ENCODE peak calls at places on chromosome 19, in nine cellular contexts. B is fibroblast of the aortic adventitia, O is fibroblast of pulmonary artery, M is osteocyte, X is sigmoid colon, D is Calu3, Q is neural crest cell, F is AG09319, P is suprapubic skin. N is an unnamed sample.

GRCh38 chr19:2867025-2867991 is at the start of gene ZNF556:
- DNase-seq in X (no peak), F (no peak), M (no peak), P (no peak), Q (no peak), B (no peak), D (no peak), O (no peak), N (peak)

GRCh38 chr19:44156475-44156874 is 8.4 kb upstream of the ZNF226 start:
- DNase-seq in Q (no peak), P (no peak), M (no peak), F (no peak), O (no peak), X (no peak), D (no peak), B (no peak), N (no peak)

GRCh38 chr19:35911790-35912189 is 3.7 kb upstream of the TYROBP start:
- DNase-seq in M (no peak), F (no peak), B (no peak), X (no peak), P (no peak), O (no peak), D (peak), Q (no peak), N (peak)

GRCh38 chr19:46213156-46213555 is 16.4 kb upstream of the IGFL1 start:
- DNase-seq in P (no peak), F (no peak), X (no peak), M (no peak), D (no peak), B (no peak), Q (no peak), O (no peak), N (no peak)

GRCh38 chr19:48654299-48655059 is 8.5 kb upstream of the CA11 start:
- DNase-seq in M (no peak), B (no peak), O (no peak), P (no peak), F (no peak), D (no peak), X (no peak), Q (no peak), N (no peak)

GRCh38 chr19:29745253-29745652 is 30.2 kb upstream of the C19orf12 start:
- DNase-seq in O (no peak), P (no peak), B (no peak), F (no peak), D (peak), M (no peak), X (no peak), Q (no peak), N (no peak)

GRCh38 chr19:58022283-58022660 is 11.6 kb upstream of the ZSCAN1 start:
- DNase-seq in P (no peak), M (no peak), X (no peak), O (no peak), D (no peak), F (no peak), B (no peak), Q (no peak), N (no peak)

GRCh38 chr19:31897292-31897691 is 448.1 kb upstream of the ZNF507 start:
- DNase-seq in M (no peak), B (no peak), O (no peak), F (no peak), D (no peak), Q (no peak), P (no peak), X (no peak), N (no peak)

DNA sequence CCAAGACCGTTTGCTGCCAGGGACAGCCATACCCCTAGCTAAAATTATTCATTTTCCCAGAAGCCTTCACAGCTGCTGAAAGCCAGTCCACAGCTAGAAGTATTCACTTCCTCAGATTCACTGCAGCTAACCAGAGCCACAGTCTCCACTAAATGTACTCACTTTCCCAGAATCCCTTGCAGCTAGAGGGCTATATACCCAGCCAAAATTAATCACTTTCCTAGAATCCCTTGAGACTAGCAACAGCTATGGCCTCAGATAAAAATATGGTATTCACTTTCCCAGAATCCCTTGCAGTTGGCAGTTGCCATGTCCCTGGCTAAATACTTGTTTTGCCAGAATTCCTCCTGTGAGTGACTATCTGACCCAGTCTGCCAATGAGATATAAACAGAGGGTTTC is 13.8 kb upstream of the MEIS3 start:
- DNase-seq in O (no peak), Q (no peak), X (no peak), M (no peak), F (no peak), D (no peak), B (peak), P (no peak), N (no peak)
- TF ChIP-seq CTCF in O (no peak), Q (no peak), X (no peak), M (no peak), F (no peak), D (no peak), B (no peak), P (no peak), N (no peak)

GRCh38 chr19:45160870-45161714 is at the start of gene NKPD1:
- DNase-seq in O (no peak), D (peak), X (no peak), B (no peak), Q (no peak), F (no peak), M (no peak), P (no peak), N (peak)

GRCh38 chr19:45163156-45163555 is 2.4 kb upstream of the NKPD1 start:
- DNase-seq in B (no peak), D (no peak), Q (no peak), X (no peak), P (no peak), O (no peak), F (no peak), M (no peak), N (no peak)

GRCh38 chr19:45163751-45164150 is 3.0 kb upstream of the NKPD1 start:
- DNase-seq in Q (no peak), M (no peak), X (no peak), O (no peak), P (no peak), F (no peak), D (no peak), B (no peak), N (no peak)

GRCh38 chr19:45162464-45163143 is 1.8 kb upstream of the NKPD1 start:
- DNase-seq in Q (no peak), F (no peak), B (no peak), O (no peak), M (no peak), D (no peak), X (no peak), P (no peak), N (peak)

GRCh38 chr19:45161715-45162463 is 1.1 kb upstream of the NKPD1 start:
- DNase-seq in F (no peak), M (no peak), B (peak), O (peak), P (no peak), Q (peak), X (no peak), D (peak), N (no peak)
- TF ChIP-seq CTCF in F (peak), M (peak), B (peak), O (peak), P (no peak), Q (peak), X (no peak), D (peak), N (peak)

DNA sequence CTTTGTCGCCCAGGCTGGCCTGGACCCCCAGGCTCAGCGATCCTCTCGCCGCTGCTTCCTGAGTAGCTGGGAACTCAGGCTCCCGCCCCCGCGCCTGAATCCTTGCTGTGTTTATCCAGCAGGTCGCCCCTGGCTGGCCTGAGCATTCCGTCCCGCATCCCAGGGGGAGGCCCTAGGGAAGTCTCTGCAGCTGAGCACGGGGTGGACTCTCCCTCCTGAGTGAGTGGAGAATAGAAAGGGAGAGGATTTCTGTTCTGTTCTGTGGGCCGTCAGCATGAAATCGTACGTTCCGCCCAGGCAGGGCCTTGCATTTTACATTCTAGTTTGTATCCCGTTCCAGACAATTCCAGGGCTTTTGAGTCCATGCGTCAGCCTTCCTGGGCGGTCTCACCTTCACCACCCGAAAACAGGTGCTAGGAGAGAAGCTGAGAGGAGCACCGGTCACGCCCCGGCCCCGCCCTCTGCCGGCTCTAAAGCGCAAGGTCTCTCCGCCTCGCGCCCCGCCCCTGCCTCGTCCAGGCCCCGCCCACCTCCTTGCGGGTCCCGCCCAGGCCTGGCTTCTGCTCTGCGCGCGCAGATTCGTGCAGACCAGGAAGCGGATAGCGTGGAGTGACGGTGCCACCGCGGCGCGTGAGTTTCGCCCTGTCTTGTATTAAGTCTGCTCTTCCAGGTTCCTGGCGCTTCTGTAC is at the start of gene ZNF761:
- DNase-seq in F (peak), O (peak), B (peak), Q (peak), M (peak), P (peak), D (peak), X (peak), N (peak)
- TF ChIP-seq CTCF in F (peak), O (peak), B (peak), Q (peak), M (peak), P (no peak), D (peak), X (peak), N (peak)

GRCh38 chr19:18425515-18426415 is 6.6 kb downstream of the SSBP4 start:
- DNase-seq in D (no peak), P (no peak), O (peak), X (peak), B (peak), M (no peak), Q (no peak), F (no peak), N (no peak)
- TF ChIP-seq CTCF in D (no peak), P (no peak), O (peak), X (no peak), B (peak), M (no peak), Q (no peak), F (peak), N (no peak)

DNA sequence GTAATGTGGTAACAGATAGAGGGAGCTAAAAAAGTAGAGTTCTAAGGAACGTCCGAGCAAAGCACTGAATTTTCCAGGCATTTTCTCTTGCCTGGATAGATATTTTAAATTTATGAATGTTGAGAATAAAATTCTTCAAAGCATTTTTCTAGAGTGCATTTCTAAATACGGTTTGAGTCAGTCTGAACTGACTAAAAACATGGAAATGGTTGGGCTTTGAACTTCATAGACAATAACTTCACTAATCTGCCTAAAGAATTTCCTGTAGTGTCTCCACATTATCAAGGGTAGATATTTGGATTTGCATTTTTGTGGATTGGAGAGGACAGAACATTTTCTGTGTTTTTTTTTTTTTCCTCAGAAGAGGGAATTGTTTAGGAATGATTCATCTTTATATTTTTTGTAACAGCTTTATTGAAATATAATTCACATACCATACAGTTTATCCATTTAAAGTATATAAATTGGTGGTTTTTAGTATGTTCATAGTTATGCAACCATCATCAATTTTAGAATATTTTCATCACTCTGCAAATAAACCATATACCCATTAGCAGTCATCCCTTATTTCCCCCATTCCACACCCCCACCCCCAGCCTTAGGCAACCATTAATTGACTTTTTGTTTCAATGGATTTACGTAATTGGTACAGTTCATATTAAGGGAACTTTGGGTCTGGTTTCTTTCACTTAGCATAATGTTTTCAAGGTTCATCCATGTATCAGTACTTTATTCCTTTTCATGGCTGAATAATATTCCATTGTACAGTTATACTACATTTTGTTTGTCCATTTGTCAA is 20.7 kb downstream of the GARRE1 start:
- DNase-seq in P (no peak), B (peak), O (peak), D (no peak), Q (no peak), M (no peak), F (peak), X (no peak), N (no peak)
- TF ChIP-seq CTCF in P (no peak), B (no peak), O (no peak), D (no peak), Q (no peak), M (peak), F (peak), X (no peak), N (no peak)

GRCh38 chr19:5232798-5233505 is 107.7 kb downstream of the PTPRS start:
- DNase-seq in B (no peak), M (no peak), D (no peak), X (no peak), F (no peak), Q (no peak), O (no peak), P (no peak), N (no peak)

GRCh38 chr19:5235458-5236219 is 105.0 kb downstream of the PTPRS start:
- DNase-seq in Q (no peak), D (no peak), B (no peak), O (no peak), F (no peak), X (no peak), M (no peak), P (no peak), N (no peak)

GRCh38 chr19:5231857-5232503 is 108.6 kb downstream of the PTPRS start:
- DNase-seq in Q (no peak), M (no peak), P (no peak), X (no peak), B (peak), F (no peak), D (no peak), O (peak), N (no peak)

GRCh38 chr19:5237190-5237780 is 103.3 kb downstream of the PTPRS start:
- DNase-seq in P (no peak), D (no peak), B (no peak), Q (no peak), X (no peak), O (no peak), F (no peak), M (no peak), N (no peak)

GRCh38 chr19:5234412-5234811 is 106.2 kb downstream of the PTPRS start:
- DNase-seq in O (no peak), B (no peak), X (no peak), P (no peak), F (no peak), D (no peak), Q (no peak), M (no peak), N (no peak)
- TF ChIP-seq CTCF in O (no peak), B (no peak), X (no peak), P (no peak), F (no peak), D (no peak), Q (no peak), M (no peak), N (no peak)

GRCh38 chr19:55098716-55099556 is 18.5 kb downstream of the PPP1R12C start:
- DNase-seq in M (no peak), Q (no peak), P (no peak), X (peak), D (no peak), O (no peak), F (no peak), B (no peak), N (no peak)
- TF ChIP-seq CTCF in M (no peak), Q (no peak), P (no peak), X (no peak), D (no peak), O (no peak), F (no peak), B (no peak), N (no peak)

N was measured in epithelial cell of esophagus.